ENCODE peak calls at places on chromosomes 13 and 19, in seven cellular contexts. H, Z, R, E, F, P and L are unnamed samples.

GRCh38 chr13:22220186-22221160 is 549.6 kb downstream of the FGF9 start:
- DNase-seq in H (no peak), Z (no peak), R (no peak), E (no peak), F (no peak), P (no peak), L (no peak)

GRCh38 chr13:41905600-41906254 is 55.2 kb downstream of the VWA8 start:
- DNase-seq in H (peak; percentile 52), Z (peak; percentile 14), R (no peak), E (no peak), F (no peak), P (peak; percentile 13), L (no peak)

GRCh38 chr13:76016799-76017198 is 380.7 kb downstream of the LMO7 start:
- DNase-seq in H (peak; percentile 1), Z (peak; percentile 5), R (peak; percentile 58), E (no peak), F (no peak), P (no peak), L (no peak)

GRCh38 chr19:55696301-55697068 is 21.5 kb downstream of the EPN1 start:
- DNase-seq in H (no peak), Z (no peak), R (no peak), E (no peak), F (no peak), P (no peak), L (no peak)

GRCh38 chr19:49749055-49749716 is 13.9 kb downstream of the TSKS start:
- DNase-seq in H (no peak), Z (no peak), R (no peak), E (peak; percentile 39), F (no peak), P (no peak), L (no peak)

GRCh38 chr13:44843403-44843802 is 145.9 kb downstream of the NUFIP1 start:
- DNase-seq in H (no peak), Z (peak; percentile 19), R (no peak), E (no peak), F (no peak), P (no peak), L (no peak)

GRCh38 chr13:78742659-78743058 is 83.7 kb upstream of the OBI1 start:
- DNase-seq in H (no peak), Z (no peak), R (peak; percentile 16), E (no peak), F (no peak), P (no peak), L (no peak)

GRCh38 chr13:24699541-24699940 is 19.3 kb downstream of the ATP12A start:
- DNase-seq in H (no peak), Z (no peak), R (no peak), E (no peak), F (no peak), P (no peak), L (no peak)

GRCh38 chr13:75395056-75395455 is 86.9 kb downstream of the TBC1D4 start:
- DNase-seq in H (peak; percentile 40), Z (no peak), R (no peak), E (no peak), F (no peak), P (no peak), L (no peak)

GRCh38 chr13:110882972-110883371 is 31.9 kb downstream of the ANKRD10 start:
- DNase-seq in H (no peak), Z (no peak), R (no peak), E (no peak), F (no peak), P (no peak), L (no peak)

GRCh38 chr19:45213031-45213430 is 32.2 kb downstream of the EXOC3L2 start:
- DNase-seq in H (no peak), Z (no peak), R (no peak), E (no peak), F (no peak), P (no peak), L (no peak)

GRCh38 chr19:436413-436950 is 24.4 kb downstream of the SHC2 start:
- DNase-seq in H (no peak), Z (no peak), R (no peak), E (no peak), F (no peak), P (no peak), L (no peak)

GRCh38 chr13:104024416-104025170 is 958.4 kb upstream of the SLC10A2 start:
- DNase-seq in H (no peak), Z (no peak), R (no peak), E (no peak), F (no peak), P (no peak), L (no peak)

GRCh38 chr13:44045179-44045562 is 165.5 kb downstream of the LACC1 start:
- DNase-seq in H (no peak), Z (no peak), R (no peak), E (peak; percentile 54), F (no peak), P (no peak), L (no peak)

GRCh38 chr13:35356572-35356971 is 119.9 kb downstream of the MAB21L1 start:
- DNase-seq in H (no peak), Z (no peak), R (no peak), E (no peak), F (no peak), P (no peak), L (no peak)

GRCh38 chr13:40974460-40975407 is 44.4 kb downstream of the ELF1 start:
- DNase-seq in H (peak; percentile 46), Z (peak; percentile 14), R (no peak), E (no peak), F (no peak), P (no peak), L (no peak)

GRCh38 chr13:90105276-90105675 is 1242.2 kb upstream of the MIR17HG start:
- DNase-seq in H (no peak), Z (no peak), R (no peak), E (no peak), F (no peak), P (peak; percentile 16), L (no peak)

GRCh38 chr19:35268546-35269424 is at the start of gene USF2:
- DNase-seq in H (peak; percentile 83), Z (peak; percentile 85), R (peak; percentile 56), E (peak; percentile 80), F (no peak), P (no peak), L (peak; percentile 78)

GRCh38 chr13:102152790-102153189 is 249.1 kb downstream of the FGF14 start:
- DNase-seq in H (no peak), Z (no peak), R (no peak), E (no peak), F (no peak), P (no peak), L (no peak)

GRCh38 chr13:48426052-48426451 is 13.1 kb upstream of the LPAR6 start:
- DNase-seq in H (no peak), Z (no peak), R (no peak), E (no peak), F (no peak), P (no peak), L (no peak)

GRCh38 chr13:75947448-75947847 is 311.3 kb downstream of the LMO7 start:
- DNase-seq in H (no peak), Z (no peak), R (no peak), E (no peak), F (no peak), P (no peak), L (no peak)

GRCh38 chr19:21568816-21569496 is 63.6 kb downstream of the ZNF429 start:
- DNase-seq in H (peak; percentile 80), Z (peak; percentile 51), R (no peak), E (peak; percentile 94), F (no peak), P (no peak), L (peak; percentile 83)

GRCh38 chr13:50387124-50387581 is 371.9 kb downstream of the KCNRG start:
- DNase-seq in H (peak; percentile 58), Z (peak; percentile 60), R (peak; percentile 66), E (peak; percentile 32), F (no peak), P (no peak), L (peak; percentile 40)

GRCh38 chr13:110444226-110444653 is 117.3 kb downstream of the RAB20 start:
- DNase-seq in H (no peak), Z (peak; percentile 34), R (no peak), E (peak; percentile 36), F (no peak), P (no peak), L (no peak)